ENCODE peak calls at places on chromosomes 2 and 18, in nine cellular contexts. M is kidney glomerular epithelial cell; V is IMR-90; L is T-helper 2 cell; O is KG1; I is activated CD4-positive, CD25-positive, alpha-beta regulatory T cell; A is NCI-H1092; Q is psoas muscle; N is stimulated activated CD8-positive, alpha-beta memory T cell treated with anti-CD3 and anti-CD28 coated beads, Interleukin-4, amount 100 ng/mL, for 1 hour. T is an unnamed sample.

GRCh38 chr2:152335851-152336102 is 803 bp downstream of the FMNL2 start:
- DNase-seq in M (no peak), V (no peak), L (no peak), O (no peak), I (no peak), A (no peak), Q (no peak), N (no peak), T (no peak)

GRCh38 chr2:134408791-134409190 is 154.9 kb downstream of the MGAT5 start:
- DNase-seq in M (no peak), V (peak), L (no peak), O (no peak), I (no peak), A (no peak), Q (no peak), N (no peak), T (no peak)

GRCh38 chr2:29583104-29583503 is 338.3 kb downstream of the ALK start:
- DNase-seq in M (no peak), V (peak), L (no peak), O (no peak), I (no peak), A (no peak), Q (no peak), N (no peak), T (no peak)

GRCh38 chr18:64017870-64018269 is 48.0 kb downstream of the SERPINB8 start:
- DNase-seq in M (peak), V (peak), L (no peak), O (peak), I (no peak), A (peak), Q (no peak), N (no peak), T (no peak)

GRCh38 chr2:66434679-66435548 is at the start of gene MEIS1:
- DNase-seq in M (peak), V (peak), L (no peak), O (peak), I (no peak), A (peak), Q (peak), N (no peak), T (no peak)

GRCh38 chr2:218645126-218645525 is 14.3 kb downstream of the ZNF142 start:
- DNase-seq in M (peak), V (peak), L (no peak), O (no peak), I (no peak), A (no peak), Q (no peak), N (no peak), T (no peak)

GRCh38 chr2:118990757-118991545 is 49.0 kb downstream of the MARCO start:
- DNase-seq in M (no peak), V (no peak), L (no peak), O (no peak), I (no peak), A (no peak), Q (no peak), N (no peak), T (no peak)

GRCh38 chr2:82124629-82125028 is 1820.1 kb upstream of the LRRTM1 start:
- DNase-seq in M (no peak), V (no peak), L (no peak), O (no peak), I (no peak), A (no peak), Q (no peak), N (no peak), T (no peak)

GRCh38 chr18:12012697-12013096 is 31.4 kb downstream of the IMPA2 start:
- DNase-seq in M (no peak), V (no peak), L (no peak), O (no peak), I (no peak), A (no peak), Q (no peak), N (no peak), T (no peak)

GRCh38 chr2:118032169-118033013 is 18.5 kb upstream of the CCDC93 start:
- DNase-seq in M (peak), V (peak), L (no peak), O (peak), I (no peak), A (no peak), Q (no peak), N (no peak), T (no peak)

GRCh38 chr2:216596234-216596985 is 36.8 kb upstream of the IGFBP2 start:
- DNase-seq in M (no peak), V (peak), L (no peak), O (no peak), I (no peak), A (peak), Q (no peak), N (no peak), T (no peak)

GRCh38 chr2:98269274-98269673 is 77.0 kb upstream of the CNGA3 start:
- DNase-seq in M (peak), V (peak), L (no peak), O (peak), I (no peak), A (peak), Q (no peak), N (no peak), T (no peak)

GRCh38 chr2:27086722-27087446 is at the start of gene KHK:
- DNase-seq in M (no peak), V (no peak), L (no peak), O (no peak), I (no peak), A (no peak), Q (no peak), N (no peak), T (no peak)

GRCh38 chr2:219443016-219443696 is 8.5 kb downstream of the SPEG start:
- DNase-seq in M (no peak), V (peak), L (no peak), O (no peak), I (no peak), A (no peak), Q (peak), N (no peak), T (no peak)

GRCh38 chr2:100301881-100302584 is 20.3 kb downstream of the LONRF2 start:
- DNase-seq in M (no peak), V (no peak), L (no peak), O (no peak), I (no peak), A (no peak), Q (no peak), N (no peak), T (no peak)

GRCh38 chr18:60981651-60982050 is 351.6 kb upstream of the CDH20 start:
- DNase-seq in M (peak), V (no peak), L (no peak), O (no peak), I (no peak), A (no peak), Q (no peak), N (no peak), T (no peak)

GRCh38 chr18:50401888-50402287 is 27.0 kb downstream of the SKA1 start:
- DNase-seq in M (no peak), V (peak), L (no peak), O (no peak), I (no peak), A (peak), Q (peak), N (no peak), T (no peak)

GRCh38 chr18:78671551-78671950 is 308.1 kb upstream of the SALL3 start:
- DNase-seq in M (no peak), V (no peak), L (no peak), O (no peak), I (no peak), A (no peak), Q (no peak), N (no peak), T (no peak)

GRCh38 chr2:192267484-192267883 is 72.8 kb upstream of the TMEFF2 start:
- DNase-seq in M (no peak), V (peak), L (no peak), O (no peak), I (no peak), A (no peak), Q (no peak), N (no peak), T (no peak)

GRCh38 chr2:137846993-137847392 is 117.3 kb upstream of the HNMT start:
- DNase-seq in M (no peak), V (no peak), L (no peak), O (no peak), I (no peak), A (no peak), Q (no peak), N (no peak), T (no peak)

GRCh38 chr2:140117371-140117770 is 1337.2 kb upstream of the NXPH2 start:
- DNase-seq in M (peak), V (no peak), L (no peak), O (no peak), I (no peak), A (no peak), Q (no peak), N (no peak), T (no peak)

GRCh38 chr2:59694176-59694575 is 859.3 kb downstream of the BCL11A start:
- DNase-seq in M (no peak), V (no peak), L (no peak), O (no peak), I (no peak), A (no peak), Q (no peak), N (no peak), T (no peak)

GRCh38 chr18:36386150-36386920 is 88.8 kb downstream of the FHOD3 start:
- DNase-seq in M (no peak), V (no peak), L (no peak), O (no peak), I (no peak), A (no peak), Q (no peak), N (no peak), T (no peak)

T was measured in central memory CD8-positive, alpha-beta T cell.